ENCODE peak calls at places on chromosomes 4 and X, in seven cellular contexts. One of them, this sample, is unnamed.

GRCh38 chr4:3135155-3136011 is 60.9 kb downstream of the HTT start:
- DNase-seq in nephron progenitor cell: no peak
- DNase-seq in NCI-H2171 treated with DMSO at 0.1 percent for 48 hours: no peak
- DNase-seq in GM23338: no peak
- DNase-seq in tibial artery: no peak
- DNase-seq in T-helper 9 cell: no peak
- DNase-seq in aorta: no peak
- DNase-seq in this sample: no peak

GRCh38 chr4:68152411-68152810 is 22.7 kb upstream of the TMPRSS11F start:
- DNase-seq in nephron progenitor cell: no peak
- DNase-seq in NCI-H2171 treated with DMSO at 0.1 percent for 48 hours: no peak
- DNase-seq in GM23338: no peak
- DNase-seq in tibial artery: no peak
- DNase-seq in T-helper 9 cell: no peak
- DNase-seq in aorta: no peak
- DNase-seq in this sample: no peak

GRCh38 chr4:112031712-112032328 is 113.4 kb upstream of the FAM241A start:
- DNase-seq in nephron progenitor cell: peak
- DNase-seq in NCI-H2171 treated with DMSO at 0.1 percent for 48 hours: peak
- DNase-seq in GM23338: peak
- DNase-seq in tibial artery: no peak
- DNase-seq in T-helper 9 cell: no peak
- DNase-seq in aorta: no peak
- DNase-seq in this sample: no peak

GRCh38 chr4:55010550-55010949 is 114.8 kb downstream of the KDR start:
- DNase-seq in nephron progenitor cell: no peak
- DNase-seq in NCI-H2171 treated with DMSO at 0.1 percent for 48 hours: no peak
- DNase-seq in GM23338: no peak
- DNase-seq in tibial artery: no peak
- DNase-seq in T-helper 9 cell: no peak
- DNase-seq in aorta: no peak
- DNase-seq in this sample: no peak

GRCh38 chr4:38925492-38926418 is 58.1 kb downstream of the FAM114A1 start:
- DNase-seq in nephron progenitor cell: no peak
- DNase-seq in NCI-H2171 treated with DMSO at 0.1 percent for 48 hours: no peak
- DNase-seq in GM23338: no peak
- DNase-seq in tibial artery: no peak
- DNase-seq in T-helper 9 cell: no peak
- DNase-seq in aorta: no peak
- DNase-seq in this sample: no peak

GRCh38 chrX:24124227-24124799 is 25.2 kb upstream of the ZFX start:
- DNase-seq in nephron progenitor cell: no peak
- DNase-seq in NCI-H2171 treated with DMSO at 0.1 percent for 48 hours: no peak
- DNase-seq in GM23338: no peak
- DNase-seq in tibial artery: no peak
- DNase-seq in T-helper 9 cell: no peak
- DNase-seq in aorta: no peak
- DNase-seq in this sample: no peak

GRCh38 chr4:167555338-167556022 is 321.2 kb upstream of the SPOCK3 start:
- DNase-seq in nephron progenitor cell: no peak
- DNase-seq in NCI-H2171 treated with DMSO at 0.1 percent for 48 hours: no peak
- DNase-seq in GM23338: no peak
- DNase-seq in tibial artery: no peak
- DNase-seq in T-helper 9 cell: no peak
- DNase-seq in aorta: no peak
- DNase-seq in this sample: no peak

GRCh38 chr4:171646984-171647383 is 166.2 kb upstream of the GALNTL6 start:
- DNase-seq in nephron progenitor cell: no peak
- DNase-seq in NCI-H2171 treated with DMSO at 0.1 percent for 48 hours: no peak
- DNase-seq in GM23338: no peak
- DNase-seq in tibial artery: no peak
- DNase-seq in T-helper 9 cell: no peak
- DNase-seq in aorta: no peak
- DNase-seq in this sample: no peak

GRCh38 chr4:3874525-3875110 is 108.4 kb downstream of the ADRA2C start:
- DNase-seq in nephron progenitor cell: no peak
- DNase-seq in NCI-H2171 treated with DMSO at 0.1 percent for 48 hours: no peak
- DNase-seq in GM23338: no peak
- DNase-seq in tibial artery: no peak
- DNase-seq in T-helper 9 cell: no peak
- DNase-seq in aorta: peak
- DNase-seq in this sample: no peak

GRCh38 chr4:118280501-118281218 is 72.1 kb downstream of the PRSS12 start:
- DNase-seq in nephron progenitor cell: peak
- DNase-seq in NCI-H2171 treated with DMSO at 0.1 percent for 48 hours: peak
- DNase-seq in GM23338: peak
- DNase-seq in tibial artery: no peak
- DNase-seq in T-helper 9 cell: peak
- DNase-seq in aorta: no peak
- DNase-seq in this sample: no peak

GRCh38 chr4:75708218-75708691 is 16.1 kb upstream of the USO1 start:
- DNase-seq in nephron progenitor cell: no peak
- DNase-seq in NCI-H2171 treated with DMSO at 0.1 percent for 48 hours: no peak
- DNase-seq in GM23338: peak
- DNase-seq in tibial artery: no peak
- DNase-seq in T-helper 9 cell: no peak
- DNase-seq in aorta: no peak
- DNase-seq in this sample: no peak

GRCh38 chrX:72052415-72053090 is 79.2 kb downstream of the RTL5 start:
- DNase-seq in nephron progenitor cell: no peak
- DNase-seq in NCI-H2171 treated with DMSO at 0.1 percent for 48 hours: no peak
- DNase-seq in GM23338: peak
- DNase-seq in tibial artery: no peak
- DNase-seq in T-helper 9 cell: no peak
- DNase-seq in aorta: no peak
- DNase-seq in this sample: no peak

GRCh38 chr4:663438-664428 is 10.3 kb downstream of the ATP5ME start:
- DNase-seq in nephron progenitor cell: peak
- DNase-seq in NCI-H2171 treated with DMSO at 0.1 percent for 48 hours: peak
- DNase-seq in GM23338: peak
- DNase-seq in tibial artery: no peak
- DNase-seq in T-helper 9 cell: peak
- DNase-seq in aorta: peak
- DNase-seq in this sample: no peak

GRCh38 chr4:170374770-170375169 is 285.0 kb upstream of the AADAT start:
- DNase-seq in nephron progenitor cell: peak
- DNase-seq in NCI-H2171 treated with DMSO at 0.1 percent for 48 hours: no peak
- DNase-seq in GM23338: peak
- DNase-seq in tibial artery: no peak
- DNase-seq in T-helper 9 cell: no peak
- DNase-seq in aorta: no peak
- DNase-seq in this sample: peak